ENCODE peak calls at places on chromosomes 5 and 9, in five cellular contexts. T is HCT116, D is GM23248, K is GM23338, I is neural progenitor cell. U is an unnamed sample.

GRCh38 chr9:36140086-36141084 is 3.9 kb downstream of the GLIPR2 start:
- DNase-seq in I (no peak), D (no peak), K (no peak), T (no peak), U (no peak)

GRCh38 chr9:70049236-70049635 is 5.6 kb downstream of the MAMDC2 start:
- DNase-seq in K (no peak), I (no peak), T (no peak), D (peak), U (no peak)

GRCh38 chr9:134370638-134371037 is 44.4 kb downstream of the RXRA start:
- DNase-seq in I (no peak), K (no peak), D (no peak), T (no peak), U (no peak)

GRCh38 chr9:115164511-115164974 is 46.6 kb upstream of the TNC start:
- DNase-seq in T (peak), D (peak), I (peak), K (no peak), U (no peak)

GRCh38 chr5:25646421-25647341 is 1001.9 kb upstream of the CDH10 start:
- DNase-seq in T (no peak), K (no peak), I (no peak), D (no peak), U (no peak)

GRCh38 chr5:73213566-73213998 is 40.6 kb downstream of the TMEM174 start:
- DNase-seq in D (peak), I (no peak), T (no peak), K (peak), U (no peak)

GRCh38 chr9:127949827-127950512 is 12.3 kb upstream of the DPM2 start:
- DNase-seq in K (no peak), I (no peak), T (no peak), D (no peak), U (no peak)

GRCh38 chr5:67636091-67636490 is 439.5 kb upstream of the CD180 start:
- DNase-seq in D (no peak), I (no peak), K (no peak), T (no peak), U (no peak)

GRCh38 chr5:97383996-97384395 is 200.9 kb upstream of the RIOK2 start:
- DNase-seq in D (peak), T (peak), I (no peak), K (no peak), U (no peak)

GRCh38 chr9:128862401-128862851 is 19.3 kb downstream of the KYAT1 start:
- DNase-seq in D (no peak), T (no peak), I (no peak), K (no peak), U (no peak)

GRCh38 chr5:61918606-61919005 is 387.4 kb upstream of the KIF2A start:
- DNase-seq in T (no peak), I (no peak), K (no peak), D (no peak), U (no peak)

GRCh38 chr9:34628656-34629491 is at the start of gene ARID3C:
- DNase-seq in K (peak), D (peak), T (no peak), I (peak), U (no peak)

GRCh38 chr5:147190236-147190815 is 44.5 kb upstream of the STK32A start:
- DNase-seq in I (no peak), T (no peak), K (no peak), D (peak), U (no peak)

GRCh38 chr5:83815661-83816060 is 95.0 kb upstream of the HAPLN1 start:
- DNase-seq in I (no peak), D (no peak), T (no peak), K (no peak), U (no peak)

GRCh38 chr5:118060833-118061232 is 927.5 kb downstream of the DTWD2 start:
- DNase-seq in K (peak), D (no peak), T (peak), I (no peak), U (no peak)

GRCh38 chr5:6718161-6718681 is 5.0 kb downstream of the TENT4A start:
- DNase-seq in D (no peak), I (no peak), K (no peak), T (no peak), U (no peak)

GRCh38 chr5:6551287-6551954 is 81.4 kb downstream of the NSUN2 start:
- DNase-seq in D (peak), K (no peak), T (no peak), I (no peak), U (no peak)

GRCh38 chr5:120463991-120464626 is at the start of gene PRR16:
- DNase-seq in D (peak), T (no peak), I (peak), K (peak), U (no peak)

GRCh38 chr5:94397508-94397907 is 220.9 kb downstream of the KIAA0825 start:
- DNase-seq in T (no peak), I (no peak), D (no peak), K (no peak), U (peak)

GRCh38 chr9:36765077-36765390 is 192.3 kb downstream of the MELK start:
- DNase-seq in I (peak), K (no peak), T (no peak), D (no peak), U (no peak)

GRCh38 chr9:13274901-13275641 is 4.4 kb downstream of the MPDZ start:
- DNase-seq in T (no peak), D (peak), K (peak), I (no peak), U (no peak)

GRCh38 chr5:115170924-115171510 is 1.3 kb upstream of the TRIM36 start:
- DNase-seq in T (no peak), I (no peak), D (peak), K (peak), U (no peak)

GRCh38 chr5:28398185-28398584 is 1359.8 kb upstream of the CDH9 start:
- DNase-seq in K (no peak), T (no peak), I (no peak), D (no peak), U (no peak)

GRCh38 chr9:133199648-133200321 is 9.3 kb downstream of the OBP2B start:
- DNase-seq in I (no peak), D (no peak), K (peak), T (no peak), U (no peak)

GRCh38 chr9:118596374-118597015 is 772.7 kb downstream of the BRINP1 start:
- DNase-seq in K (no peak), D (no peak), T (no peak), I (no peak), U (no peak)

GRCh38 chr9:136328622-136329041 is 1.3 kb downstream of the GPSM1 start:
- DNase-seq in T (no peak), I (peak), K (peak), D (peak), U (no peak)

GRCh38 chr9:136328011-136328621 is 777 bp downstream of the GPSM1 start:
- DNase-seq in K (no peak), D (peak), T (no peak), I (no peak), U (no peak)

GRCh38 chr9:136326777-136327312 is 494 bp upstream of the GPSM1 start:
- DNase-seq in T (no peak), K (no peak), D (peak), I (no peak), U (no peak)

GRCh38 chr9:136326061-136326776 is 1.1 kb upstream of the GPSM1 start:
- DNase-seq in D (peak), T (no peak), K (peak), I (no peak), U (no peak)

DNA sequence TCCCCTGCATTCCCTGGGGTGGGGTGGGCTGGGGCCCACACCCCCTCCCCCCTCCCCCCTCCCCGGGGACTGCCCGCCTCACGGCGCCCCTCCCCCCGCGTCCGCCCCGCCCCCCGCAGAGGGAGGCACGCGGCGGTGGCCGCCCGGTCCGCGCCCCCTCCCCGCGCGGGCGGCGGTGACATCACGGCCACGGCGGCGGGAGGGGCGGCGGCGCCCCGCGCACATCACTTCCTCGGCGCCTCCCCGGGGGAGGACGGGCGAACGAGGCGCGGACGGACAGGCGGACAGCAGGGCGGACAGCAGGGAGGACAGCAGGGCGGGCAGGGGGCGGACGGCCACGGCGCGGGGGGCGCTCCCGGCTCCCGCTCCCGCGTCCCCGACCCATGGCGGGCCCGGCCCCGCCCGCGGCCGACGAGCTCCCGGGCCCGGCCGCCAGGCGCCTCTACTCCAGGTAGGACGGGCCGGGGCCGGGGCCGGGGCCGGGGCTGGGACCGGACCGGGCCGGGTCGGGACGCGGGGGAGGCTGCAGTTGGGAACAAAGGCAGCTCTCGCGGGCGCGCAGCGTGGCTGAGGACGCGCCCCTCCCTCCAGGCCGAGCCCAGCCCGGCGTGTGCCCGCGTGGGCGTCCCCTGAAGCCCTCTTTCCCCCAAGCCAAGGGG is at the start of gene GPSM1:
- DNase-seq in T (no peak), D (peak), K (peak), I (peak), U (no peak)
- TF ChIP-seq EZH2phosphoT487 in T (no peak), D (no peak), K (no peak), I (no peak), U (no peak)

DNA sequence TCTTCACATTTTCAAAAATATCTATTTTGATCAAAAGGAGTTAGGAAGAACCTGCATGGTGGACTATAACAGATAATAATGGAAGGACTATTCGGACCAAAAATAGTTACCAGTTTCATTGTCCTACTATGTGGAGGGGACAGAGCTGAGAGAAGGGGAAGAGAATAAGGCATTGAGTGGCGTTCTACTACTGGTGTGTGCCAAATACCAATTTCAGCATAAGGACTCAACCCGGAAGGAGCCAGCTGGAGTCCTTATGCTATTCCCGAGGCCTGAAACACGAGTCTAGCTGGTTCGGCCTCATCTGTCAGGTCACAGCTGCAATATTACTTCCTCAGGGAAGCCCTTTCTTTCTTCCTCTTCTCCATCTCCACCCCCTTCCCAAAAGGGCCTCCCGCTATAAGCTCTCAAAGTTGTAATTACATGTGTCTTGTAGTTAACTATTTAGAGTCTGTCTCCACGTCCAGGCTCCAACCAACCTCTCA is 20.5 kb upstream of the FER start:
- DNase-seq in T (no peak), K (peak), I (peak), D (peak), U (no peak)
- TF ChIP-seq EZH2phosphoT487 in T (no peak), K (no peak), I (no peak), D (no peak), U (no peak)

GRCh38 chr9:3386753-3387152 is 139.0 kb downstream of the RFX3 start:
- DNase-seq in D (no peak), K (no peak), T (no peak), I (no peak), U (no peak)
- TF ChIP-seq EZH2phosphoT487 in D (no peak), K (no peak), T (no peak), I (no peak), U (no peak)

GRCh38 chr9:135461936-135462335 is 17.6 kb upstream of the PPP1R26 start:
- DNase-seq in I (no peak), D (no peak), K (no peak), T (no peak), U (no peak)

GRCh38 chr9:135464181-135464580 is 15.4 kb upstream of the PPP1R26 start:
- DNase-seq in T (peak), K (no peak), D (no peak), I (no peak), U (no peak)

GRCh38 chr9:135468866-135469521 is 10.6 kb upstream of the PPP1R26 start:
- DNase-seq in T (peak), I (no peak), D (peak), K (no peak), U (no peak)

DNA sequence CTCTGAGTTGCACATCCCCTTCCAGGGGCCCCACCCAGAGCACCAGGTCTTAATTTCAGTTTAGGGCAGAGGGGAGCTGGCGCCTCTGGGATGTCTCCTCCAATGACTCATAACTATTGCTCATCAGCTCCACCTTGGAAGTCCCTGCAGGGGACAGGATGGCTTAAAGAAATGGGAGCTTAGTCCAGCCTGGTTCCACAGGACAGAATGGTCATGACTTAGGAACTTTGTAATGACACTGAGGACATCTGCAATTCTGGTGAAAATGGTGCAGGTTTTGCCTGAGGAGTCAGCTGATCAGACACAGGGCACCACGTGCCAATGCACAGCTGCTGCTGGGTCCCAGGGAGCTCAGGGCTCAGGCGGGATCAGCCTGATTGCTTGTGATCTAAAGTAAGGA is 16.4 kb upstream of the PPP1R26 start:
- DNase-seq in I (no peak), D (peak), K (no peak), T (peak), U (no peak)
- TF ChIP-seq EZH2phosphoT487 in I (no peak), D (no peak), K (no peak), T (no peak), U (no peak)

DNA sequence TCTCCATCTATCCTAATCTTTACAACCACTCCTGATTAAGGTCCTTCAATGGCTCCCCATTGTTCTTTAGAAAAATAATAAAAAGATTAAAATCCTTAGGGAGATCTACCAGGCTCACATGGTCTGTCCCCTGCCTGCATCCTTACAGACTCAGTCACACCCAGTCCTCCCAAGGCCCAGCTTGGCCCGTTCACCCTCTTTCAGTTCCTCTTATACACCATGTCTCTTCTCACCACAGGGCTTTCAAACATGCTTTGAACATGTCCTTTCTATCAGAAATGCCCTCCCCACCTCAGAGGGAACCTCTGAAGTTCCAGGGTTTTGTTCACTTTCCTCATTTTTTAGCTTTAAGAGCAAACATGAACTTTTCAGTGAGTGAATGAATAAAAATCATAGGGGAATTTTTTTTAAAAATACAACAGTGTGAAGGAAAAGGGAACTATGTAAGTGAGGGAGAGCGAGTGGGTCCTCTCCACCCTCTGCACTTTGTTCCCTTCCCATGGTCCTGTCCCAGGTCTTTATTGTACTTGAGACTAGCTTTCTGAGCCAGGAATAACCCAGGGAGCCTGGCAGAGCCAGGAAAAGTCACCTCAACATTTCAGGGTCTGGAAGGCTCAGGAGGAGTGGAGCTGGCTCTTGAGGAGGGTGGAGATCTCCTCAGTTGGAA is 55.3 kb downstream of the TRPC7 start:
- DNase-seq in D (no peak), K (no peak), T (no peak), I (no peak), U (no peak)
- TF ChIP-seq EZH2phosphoT487 in D (no peak), K (no peak), T (no peak), I (no peak), U (no peak)

GRCh38 chr9:6896562-6896961 is 138.8 kb downstream of the KDM4C start:
- DNase-seq in D (peak), I (no peak), T (no peak), K (no peak), U (no peak)
- TF ChIP-seq EZH2phosphoT487 in D (no peak), I (no peak), T (no peak), K (no peak), U (no peak)

GRCh38 chr5:127867006-127867788 is 164.0 kb downstream of the CCDC192 start:
- DNase-seq in I (no peak), T (no peak), K (no peak), D (no peak), U (no peak)

GRCh38 chr5:127875235-127876021 is 172.2 kb downstream of the CCDC192 start:
- DNase-seq in K (peak), D (peak), T (peak), I (peak), U (peak)

GRCh38 chr5:127872494-127872893 is 169.3 kb downstream of the CCDC192 start:
- DNase-seq in T (no peak), I (no peak), D (no peak), K (no peak), U (no peak)

GRCh38 chr5:127871448-127872153 is 168.4 kb downstream of the CCDC192 start:
- DNase-seq in T (no peak), D (peak), I (no peak), K (no peak), U (no peak)

DNA sequence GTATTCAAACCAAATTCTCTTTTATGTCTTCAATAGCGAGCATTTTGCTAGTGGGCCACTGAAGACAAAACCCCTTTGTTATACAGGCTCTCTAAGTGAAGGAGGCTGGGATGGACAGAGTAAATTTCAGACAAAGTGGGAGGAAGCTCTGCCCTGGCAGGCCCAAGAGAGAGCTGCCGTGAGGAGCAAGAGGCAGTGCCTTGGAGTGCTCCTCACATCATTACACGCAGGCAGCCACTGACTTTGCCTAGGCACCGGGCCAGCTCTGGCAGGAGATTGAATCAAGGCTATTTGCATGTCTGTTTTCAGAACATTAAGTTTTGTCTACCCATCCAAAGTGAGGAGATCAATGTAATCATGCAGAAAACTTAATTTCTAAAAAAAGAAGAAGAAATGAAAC is 167.7 kb downstream of the CCDC192 start:
- DNase-seq in I (peak), D (peak), K (no peak), T (no peak), U (no peak)
- TF ChIP-seq EZH2phosphoT487 in I (no peak), D (no peak), K (no peak), T (no peak), U (no peak)

GRCh38 chr5:112491257-112491656 is 72.2 kb upstream of the EPB41L4A start:
- DNase-seq in K (peak), I (peak), D (peak), T (peak), U (peak)

GRCh38 chr5:112492291-112492690 is 73.2 kb upstream of the EPB41L4A start:
- DNase-seq in I (peak), D (peak), T (peak), K (peak), U (peak)
- TF ChIP-seq EZH2phosphoT487 in I (no peak), D (no peak), T (no peak), K (no peak), U (no peak)

GRCh38 chr9:137069508-137070071 is 767 bp downstream of the SAPCD2 start:
- DNase-seq in D (no peak), I (peak), T (no peak), K (peak), U (peak)
- TF ChIP-seq EZH2phosphoT487 in D (no peak), I (no peak), T (no peak), K (no peak), U (no peak)

DNA sequence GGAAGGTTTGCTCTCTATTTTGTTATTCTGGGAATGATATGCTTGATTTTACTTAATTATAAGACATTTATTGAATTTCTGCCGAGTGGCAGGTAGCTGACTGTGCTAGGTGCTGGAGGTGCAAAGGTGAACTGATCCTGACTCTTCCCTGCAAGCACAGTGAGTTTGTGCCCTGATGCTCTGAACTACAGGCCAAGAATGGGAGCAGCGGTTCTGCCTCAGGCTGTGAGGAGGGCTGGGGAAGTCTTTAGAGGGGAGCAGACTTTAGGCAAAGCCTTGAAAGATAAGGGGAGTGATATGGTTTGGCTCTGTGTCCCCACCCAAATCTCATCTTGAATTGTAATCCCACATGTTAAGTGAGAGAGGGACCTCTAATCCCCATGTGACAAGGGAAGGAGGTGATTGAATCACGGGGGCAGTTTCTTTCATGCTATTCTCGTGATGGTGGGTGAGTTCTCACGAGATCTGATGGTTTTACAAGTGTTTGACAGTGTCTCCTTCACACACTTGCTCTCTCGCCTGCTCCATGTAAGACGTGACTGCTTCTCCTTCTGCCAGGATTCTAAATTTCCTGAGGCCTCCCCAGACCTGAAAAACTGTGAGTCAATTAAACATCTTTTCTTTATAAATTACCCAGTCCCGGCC is 73.1 kb downstream of the NDFIP1 start:
- DNase-seq in T (no peak), K (peak), I (no peak), D (no peak), U (peak)
- TF ChIP-seq EZH2phosphoT487 in T (no peak), K (no peak), I (no peak), D (no peak), U (no peak)